ENCODE peak calls at places on chromosomes 7 and 10, in six cellular contexts. H is HCT116, X is K562, D is GM12878, A is H1, O is SK-N-SH. I is an unnamed sample.

GRCh38 chr7:73909051-73909941 is 48.3 kb downstream of the TMEM270 start:
- DNase-seq in X (no peak), O (peak; percentile 16), H (no peak), D (no peak), A (no peak), I (no peak)

GRCh38 chr10:110512461-110513187 is 14.9 kb downstream of the DUSP5 start:
- DNase-seq in H (no peak), O (no peak), A (no peak), D (no peak), X (no peak), I (no peak)

GRCh38 chr10:35294506-35294905 is 41.8 kb upstream of the CCNY start:
- DNase-seq in A (no peak), D (no peak), O (no peak), H (no peak), X (no peak), I (no peak)

GRCh38 chr10:110872984-110873569 is 1.3 kb downstream of the PDCD4 start:
- DNase-seq in D (no peak), A (no peak), O (no peak), H (no peak), X (no peak), I (no peak)

GRCh38 chr7:76386691-76387260 is 22.7 kb downstream of the SSC4D start:
- DNase-seq in H (no peak), X (no peak), O (no peak), A (no peak), D (no peak), I (no peak)

GRCh38 chr7:155007947-155008346 is 5.0 kb upstream of the PAXIP1 start:
- DNase-seq in O (peak; percentile 60), A (no peak), D (no peak), H (peak; percentile 32), X (peak; percentile 44), I (no peak)

GRCh38 chr10:116836087-116836486 is 13.2 kb upstream of the ENO4 start:
- DNase-seq in O (no peak), A (peak; percentile 69), X (no peak), D (no peak), H (no peak), I (peak; percentile 40)

GRCh38 chr10:26725837-26726727 is 28.6 kb downstream of the PDSS1 start:
- DNase-seq in D (no peak), X (peak; percentile 59), A (no peak), O (peak; percentile 63), H (peak; percentile 13), I (peak; percentile 60)

GRCh38 chr7:149381245-149381644 is 79.6 kb downstream of the ZNF777 start:
- DNase-seq in X (no peak), H (no peak), D (no peak), A (no peak), O (no peak), I (peak; percentile 13)

GRCh38 chr10:100477970-100478369 is 15.2 kb downstream of the WNT8B start:
- DNase-seq in O (no peak), H (no peak), A (no peak), D (no peak), X (no peak), I (no peak)

GRCh38 chr7:26052721-26053120 is 99.3 kb upstream of the NFE2L3 start:
- DNase-seq in A (no peak), X (no peak), O (no peak), H (peak; percentile 49), D (no peak), I (no peak)

DNA sequence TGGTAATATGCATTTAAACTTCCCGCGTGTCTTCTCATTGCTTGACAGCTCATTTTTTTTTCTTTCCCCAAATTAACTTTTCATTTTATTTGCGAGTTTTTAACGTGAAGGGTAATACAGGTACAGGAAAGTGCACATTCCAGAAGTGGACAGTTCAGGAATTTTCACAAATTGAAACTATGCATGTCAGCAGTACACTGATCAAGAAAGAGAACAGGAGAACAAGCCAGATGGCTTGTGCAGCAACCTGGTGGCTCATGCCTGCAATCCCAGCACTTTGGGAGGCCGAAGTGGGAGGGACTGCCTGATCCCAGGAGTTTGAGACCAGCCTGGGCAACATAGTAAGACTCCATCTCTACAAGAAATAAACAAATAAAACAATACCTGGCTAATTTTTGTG is 28.5 kb downstream of the ARL5B start:
- DNase-seq in X (no peak), H (no peak), D (no peak), A (no peak), O (no peak), I (no peak)
- TF ChIP-seq JUND in X (no peak), H (no peak), D (no peak), A (no peak), O (no peak), I (no peak)

GRCh38 chr7:106450716-106451115 is 165.9 kb upstream of the NAMPT start:
- DNase-seq in H (no peak), O (no peak), A (no peak), X (no peak), D (no peak), I (no peak)

GRCh38 chr7:106451171-106451570 is 166.4 kb upstream of the NAMPT start:
- DNase-seq in O (no peak), D (no peak), H (no peak), A (no peak), X (no peak), I (no peak)

GRCh38 chr7:106448992-106449859 is 164.4 kb upstream of the NAMPT start:
- DNase-seq in A (no peak), O (no peak), H (no peak), X (no peak), D (no peak), I (peak; percentile 82)

GRCh38 chr7:106448346-106448991 is 163.7 kb upstream of the NAMPT start:
- DNase-seq in A (no peak), O (no peak), X (no peak), H (no peak), D (no peak), I (no peak)

GRCh38 chr7:106452031-106452851 is 167.5 kb upstream of the NAMPT start:
- DNase-seq in X (no peak), D (no peak), A (no peak), O (no peak), H (no peak), I (no peak)
- TF ChIP-seq JUND in X (no peak), D (no peak), A (no peak), O (no peak), H (no peak), I (no peak)

GRCh38 chr7:157412021-157412443 is 75.2 kb downstream of the DNAJB6 start:
- DNase-seq in X (no peak), A (no peak), D (no peak), H (no peak), O (no peak), I (no peak)
- TF ChIP-seq JUND in X (no peak), A (no peak), D (no peak), H (no peak), O (peak; percentile 66), I (no peak)

GRCh38 chr10:71582019-71582418 is 137.6 kb downstream of the C10orf105 start:
- DNase-seq in D (no peak), H (no peak), X (peak; percentile 65), A (no peak), O (no peak), I (no peak)
- TF ChIP-seq JUND in D (no peak), H (no peak), X (no peak), A (no peak), O (no peak), I (no peak)

GRCh38 chr7:30225863-30226361 is 58.5 kb upstream of the ZNRF2 start:
- DNase-seq in D (peak; percentile 79), O (peak; percentile 32), H (peak; percentile 31), X (no peak), A (no peak), I (peak; percentile 55)
- TF ChIP-seq JUND in D (peak; percentile 51), O (peak; percentile 38), H (peak; percentile 62), X (peak; percentile 23), A (no peak), I (peak; percentile 62)

GRCh38 chr7:2759736-2760097 is 71.7 kb downstream of the AMZ1 start:
- DNase-seq in X (no peak), A (no peak), H (no peak), O (no peak), D (no peak), I (no peak)
- TF ChIP-seq JUND in X (no peak), A (no peak), H (no peak), O (no peak), D (no peak), I (no peak)

GRCh38 chr10:74857586-74857985 is 31.2 kb downstream of the KAT6B start:
- DNase-seq in H (no peak), D (no peak), A (no peak), X (no peak), O (no peak), I (no peak)

GRCh38 chr10:74862625-74863024 is 36.2 kb downstream of the KAT6B start:
- DNase-seq in X (no peak), H (no peak), D (no peak), A (no peak), O (no peak), I (no peak)

GRCh38 chr10:74868392-74868791 is 42.0 kb downstream of the KAT6B start:
- DNase-seq in D (no peak), H (no peak), A (no peak), X (no peak), O (no peak), I (no peak)

GRCh38 chr10:74859546-74859945 is 33.1 kb downstream of the KAT6B start:
- DNase-seq in X (no peak), O (no peak), D (no peak), A (no peak), H (no peak), I (no peak)

GRCh38 chr10:74863508-74863907 is 37.1 kb downstream of the KAT6B start:
- DNase-seq in D (no peak), O (no peak), X (no peak), H (no peak), A (no peak), I (no peak)
- TF ChIP-seq JUND in D (no peak), O (peak; percentile 64), X (no peak), H (no peak), A (no peak), I (no peak)

GRCh38 chr7:130149575-130150139 is 55.5 kb downstream of the TMEM209 start:
- DNase-seq in D (no peak), O (no peak), A (peak; percentile 47), X (no peak), H (no peak), I (no peak)

GRCh38 chr7:130151591-130152269 is 53.5 kb downstream of the TMEM209 start:
- DNase-seq in X (no peak), A (no peak), O (no peak), H (no peak), D (no peak), I (peak; percentile 19)

GRCh38 chr7:130148561-130148960 is 56.6 kb downstream of the TMEM209 start:
- DNase-seq in D (no peak), X (no peak), A (no peak), H (no peak), O (no peak), I (no peak)

GRCh38 chr7:130152270-130153141 is 52.7 kb downstream of the TMEM209 start:
- DNase-seq in H (no peak), O (no peak), X (no peak), A (no peak), D (no peak), I (no peak)

GRCh38 chr7:130150587-130150986 is 54.6 kb downstream of the TMEM209 start:
- DNase-seq in D (no peak), X (no peak), O (no peak), H (no peak), A (peak; percentile 54), I (no peak)
- TF ChIP-seq JUND in D (no peak), X (no peak), O (no peak), H (no peak), A (no peak), I (no peak)